ENCODE peak calls at places on chromosomes 4 and X, in nine cellular contexts. Y, X, B, W, J, L, N, V and D are unnamed samples.

GRCh38 chrX:116379854-116380253 is 56.6 kb upstream of the SLC6A14 start:
- DNase-seq in Y (no peak), X (peak), B (no peak), W (no peak), J (no peak), L (no peak), N (no peak), V (no peak), D (no peak)

GRCh38 chr4:116397714-116398113 is 687.7 kb downstream of the TRAM1L1 start:
- DNase-seq in Y (no peak), X (no peak), B (no peak), W (no peak), J (no peak), L (no peak), N (no peak), V (no peak), D (no peak)

GRCh38 chr4:174423257-174423944 is 98.9 kb downstream of the HPGD start:
- DNase-seq in Y (peak), X (peak), B (no peak), W (no peak), J (no peak), L (no peak), N (no peak), V (no peak), D (no peak)

GRCh38 chr4:86356425-86356824 is 3.4 kb downstream of the MAPK10 start:
- DNase-seq in Y (no peak), X (no peak), B (no peak), W (no peak), J (no peak), L (no peak), N (no peak), V (no peak), D (peak)

GRCh38 chr4:126603210-126603609 is 1029.5 kb upstream of the INTU start:
- DNase-seq in Y (no peak), X (no peak), B (no peak), W (no peak), J (no peak), L (no peak), N (no peak), V (no peak), D (no peak)

GRCh38 chr4:83490876-83491450 is 6.1 kb upstream of the ABRAXAS1 start:
- DNase-seq in Y (peak), X (peak), B (peak), W (no peak), J (no peak), L (no peak), N (no peak), V (peak), D (peak)

GRCh38 chr4:1512738-1513660 is 106.8 kb upstream of the NKX1-1 start:
- DNase-seq in Y (peak), X (no peak), B (peak), W (peak), J (no peak), L (no peak), N (no peak), V (peak), D (no peak)

GRCh38 chr4:53899544-53900274 is 164.7 kb downstream of the CHIC2 start:
- DNase-seq in Y (no peak), X (peak), B (no peak), W (no peak), J (peak), L (no peak), N (no peak), V (no peak), D (no peak)

GRCh38 chr4:2886161-2886560 is 42.5 kb downstream of the ADD1 start:
- DNase-seq in Y (no peak), X (no peak), B (no peak), W (no peak), J (no peak), L (no peak), N (no peak), V (no peak), D (no peak)